ENCODE peak calls at places on chromosomes 6 and 20, in six cellular contexts. One of them, this sample, is unnamed.

GRCh38 chr6:71383891-71384489 is 95.4 kb downstream of the OGFRL1 start:
- DNase-seq in A549: peak
- DNase-seq in ovary: no peak
- DNase-seq in IMR-90: peak
- DNase-seq in MM.1S: peak
- DNase-seq in SJSA1: peak
- DNase-seq in this sample: no peak

GRCh38 chr6:137958809-137959565 is 91.9 kb downstream of the TNFAIP3 start:
- DNase-seq in A549: no peak
- DNase-seq in SJSA1: no peak
- DNase-seq in MM.1S: no peak
- DNase-seq in ovary: no peak
- DNase-seq in IMR-90: no peak
- DNase-seq in this sample: no peak

GRCh38 chr6:128710305-128710704 is 172.6 kb upstream of the LAMA2 start:
- DNase-seq in ovary: no peak
- DNase-seq in IMR-90: peak
- DNase-seq in A549: no peak
- DNase-seq in MM.1S: no peak
- DNase-seq in SJSA1: peak
- DNase-seq in this sample: no peak

GRCh38 chr6:158040051-158040803 is 58.6 kb downstream of the SYNJ2 start:
- DNase-seq in SJSA1: peak
- DNase-seq in A549: peak
- DNase-seq in IMR-90: peak
- DNase-seq in ovary: peak
- DNase-seq in MM.1S: no peak
- DNase-seq in this sample: no peak

GRCh38 chr6:5995705-5996686 is 10.7 kb downstream of the NRN1 start:
- DNase-seq in ovary: no peak
- DNase-seq in MM.1S: no peak
- DNase-seq in SJSA1: peak
- DNase-seq in IMR-90: peak
- DNase-seq in A549: peak
- DNase-seq in this sample: peak

GRCh38 chr6:41648070-41648585 is 9.9 kb downstream of the MDFI start:
- DNase-seq in ovary: peak
- DNase-seq in A549: no peak
- DNase-seq in IMR-90: no peak
- DNase-seq in SJSA1: no peak
- DNase-seq in MM.1S: no peak
- DNase-seq in this sample: no peak

GRCh38 chr6:45710304-45710821 is 305.3 kb downstream of the CLIC5 start:
- DNase-seq in IMR-90: peak
- DNase-seq in MM.1S: peak
- DNase-seq in ovary: no peak
- DNase-seq in A549: peak
- DNase-seq in SJSA1: peak
- DNase-seq in this sample: no peak

GRCh38 chr6:138600726-138601125 is 101.4 kb upstream of the NHSL1 start:
- DNase-seq in ovary: no peak
- DNase-seq in SJSA1: no peak
- DNase-seq in IMR-90: peak
- DNase-seq in A549: no peak
- DNase-seq in MM.1S: no peak
- DNase-seq in this sample: no peak

GRCh38 chr6:161238076-161238869 is 35.6 kb downstream of the AGPAT4 start:
- DNase-seq in ovary: no peak
- DNase-seq in IMR-90: peak
- DNase-seq in MM.1S: no peak
- DNase-seq in A549: no peak
- DNase-seq in SJSA1: no peak
- DNase-seq in this sample: no peak

GRCh38 chr6:96816182-96816888 is 20.9 kb downstream of the GPR63 start:
- DNase-seq in IMR-90: peak
- DNase-seq in ovary: no peak
- DNase-seq in SJSA1: peak
- DNase-seq in MM.1S: peak
- DNase-seq in A549: no peak
- DNase-seq in this sample: peak

GRCh38 chr20:41738584-41739193 is 120.5 kb upstream of the CHD6 start:
- DNase-seq in A549: peak
- DNase-seq in MM.1S: peak
- DNase-seq in IMR-90: peak
- DNase-seq in SJSA1: peak
- DNase-seq in ovary: peak
- DNase-seq in this sample: peak

GRCh38 chr6:105459049-105459448 is 56.2 kb upstream of the PREP start:
- DNase-seq in ovary: no peak
- DNase-seq in SJSA1: peak
- DNase-seq in A549: no peak
- DNase-seq in MM.1S: no peak
- DNase-seq in IMR-90: no peak
- DNase-seq in this sample: no peak

GRCh38 chr6:144131248-144131709 is 19.0 kb upstream of the STX11 start:
- DNase-seq in MM.1S: no peak
- DNase-seq in ovary: no peak
- DNase-seq in A549: peak
- DNase-seq in SJSA1: peak
- DNase-seq in IMR-90: peak
- DNase-seq in this sample: no peak

GRCh38 chr6:28789553-28790083 is 134.2 kb downstream of the TRIM27 start:
- DNase-seq in IMR-90: peak
- DNase-seq in A549: peak
- DNase-seq in SJSA1: peak
- DNase-seq in ovary: peak
- DNase-seq in MM.1S: no peak
- DNase-seq in this sample: no peak

GRCh38 chr20:63083831-63084562 is 77.2 kb upstream of the BHLHE23 start:
- DNase-seq in ovary: no peak
- DNase-seq in IMR-90: no peak
- DNase-seq in MM.1S: no peak
- DNase-seq in SJSA1: no peak
- DNase-seq in A549: no peak
- DNase-seq in this sample: no peak

GRCh38 chr6:132161283-132161682 is 210.1 kb upstream of the CCN2 start:
- DNase-seq in A549: peak
- DNase-seq in ovary: no peak
- DNase-seq in MM.1S: peak
- DNase-seq in SJSA1: peak
- DNase-seq in IMR-90: peak
- DNase-seq in this sample: no peak

GRCh38 chr20:64224344-64225165 is 31.0 kb upstream of the PCMTD2 start:
- DNase-seq in MM.1S: no peak
- DNase-seq in SJSA1: no peak
- DNase-seq in A549: no peak
- DNase-seq in ovary: no peak
- DNase-seq in IMR-90: peak
- DNase-seq in this sample: no peak

GRCh38 chr6:134315189-134315588 is 2.7 kb downstream of the SGK1 start:
- DNase-seq in A549: no peak
- DNase-seq in SJSA1: no peak
- DNase-seq in IMR-90: no peak
- DNase-seq in MM.1S: no peak
- DNase-seq in ovary: no peak
- DNase-seq in this sample: no peak

GRCh38 chr6:145813285-145814034 is 1.1 kb downstream of the FBXO30 start:
- DNase-seq in A549: peak
- DNase-seq in MM.1S: no peak
- DNase-seq in IMR-90: peak
- DNase-seq in ovary: no peak
- DNase-seq in SJSA1: peak
- DNase-seq in this sample: no peak

GRCh38 chr6:47414517-47415167 is 62.9 kb upstream of the CD2AP start:
- DNase-seq in A549: peak
- DNase-seq in IMR-90: peak
- DNase-seq in ovary: no peak
- DNase-seq in SJSA1: peak
- DNase-seq in MM.1S: peak
- DNase-seq in this sample: no peak

GRCh38 chr6:88339816-88340215 is 173.7 kb upstream of the CNR1 start:
- DNase-seq in ovary: no peak
- DNase-seq in IMR-90: no peak
- DNase-seq in MM.1S: no peak
- DNase-seq in SJSA1: no peak
- DNase-seq in A549: no peak
- DNase-seq in this sample: no peak

GRCh38 chr6:73471686-73472290 is 10.3 kb downstream of the MTO1 start:
- DNase-seq in A549: no peak
- DNase-seq in IMR-90: no peak
- DNase-seq in ovary: no peak
- DNase-seq in SJSA1: no peak
- DNase-seq in MM.1S: peak
- DNase-seq in this sample: no peak

GRCh38 chr20:64146936-64147451 is 17.3 kb upstream of the MYT1 start:
- DNase-seq in ovary: no peak
- DNase-seq in A549: no peak
- DNase-seq in SJSA1: no peak
- DNase-seq in MM.1S: no peak
- DNase-seq in IMR-90: no peak
- DNase-seq in this sample: no peak

GRCh38 chr6:25670208-25670607 is 18.2 kb downstream of the SCGN start:
- DNase-seq in A549: no peak
- DNase-seq in IMR-90: no peak
- DNase-seq in MM.1S: no peak
- DNase-seq in SJSA1: no peak
- DNase-seq in ovary: no peak
- DNase-seq in this sample: no peak

GRCh38 chr6:108623995-108624394 is 63.3 kb downstream of the FOXO3 start:
- DNase-seq in ovary: no peak
- DNase-seq in IMR-90: no peak
- DNase-seq in SJSA1: no peak
- DNase-seq in A549: no peak
- DNase-seq in MM.1S: no peak
- DNase-seq in this sample: no peak

GRCh38 chr6:12957321-12958051 is 240.9 kb downstream of the PHACTR1 start:
- DNase-seq in MM.1S: peak
- DNase-seq in ovary: peak
- DNase-seq in IMR-90: peak
- DNase-seq in SJSA1: peak
- DNase-seq in A549: peak
- DNase-seq in this sample: no peak
- H3K27ac ChIP-seq in MM.1S: no peak
- H3K27ac ChIP-seq in ovary: peak
- H3K27ac ChIP-seq in IMR-90: no peak
- H3K27ac ChIP-seq in SJSA1: no peak
- H3K27ac ChIP-seq in A549: no peak
- H3K27ac ChIP-seq in this sample: no peak

DNA sequence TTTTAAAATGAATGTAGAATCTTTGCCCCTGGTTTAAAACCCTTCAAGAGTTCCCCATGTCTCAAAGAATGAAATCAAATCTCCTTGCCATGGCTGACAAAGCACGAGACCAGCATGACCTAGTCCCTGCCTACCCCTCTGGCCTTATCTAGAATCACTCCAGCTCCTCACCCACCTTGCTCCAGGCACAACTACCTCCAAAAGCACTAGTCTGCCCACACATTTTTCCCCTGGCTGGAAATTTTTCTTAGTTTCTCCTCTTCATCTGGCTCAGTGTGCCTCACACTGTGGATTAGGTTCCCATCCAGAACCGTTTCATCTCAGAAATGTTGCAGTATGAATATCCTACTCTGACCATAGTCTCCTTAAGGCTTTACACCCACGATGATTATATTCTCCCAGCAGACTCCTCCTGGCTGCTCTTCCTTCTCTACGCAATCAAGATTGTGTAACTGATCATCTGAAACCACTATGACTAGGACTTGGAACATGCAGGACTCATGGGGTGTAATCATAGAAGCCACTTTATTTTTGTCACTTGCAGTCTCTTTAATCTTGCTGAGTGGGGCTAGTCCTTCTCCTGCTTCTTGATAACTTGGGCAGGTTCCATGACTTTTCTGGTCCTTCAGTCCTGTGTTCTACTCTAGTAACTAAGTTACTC is 7.8 kb upstream of the MRS2 start:
- DNase-seq in A549: no peak
- DNase-seq in IMR-90: peak
- DNase-seq in ovary: no peak
- DNase-seq in MM.1S: no peak
- DNase-seq in SJSA1: no peak
- DNase-seq in this sample: no peak
- H3K4me3 ChIP-seq in A549: no peak
- H3K4me3 ChIP-seq in IMR-90: no peak
- H3K4me3 ChIP-seq in ovary: no peak
- H3K4me3 ChIP-seq in MM.1S: no peak
- H3K4me3 ChIP-seq in SJSA1: no peak
- H3K4me3 ChIP-seq in this sample: no peak

DNA sequence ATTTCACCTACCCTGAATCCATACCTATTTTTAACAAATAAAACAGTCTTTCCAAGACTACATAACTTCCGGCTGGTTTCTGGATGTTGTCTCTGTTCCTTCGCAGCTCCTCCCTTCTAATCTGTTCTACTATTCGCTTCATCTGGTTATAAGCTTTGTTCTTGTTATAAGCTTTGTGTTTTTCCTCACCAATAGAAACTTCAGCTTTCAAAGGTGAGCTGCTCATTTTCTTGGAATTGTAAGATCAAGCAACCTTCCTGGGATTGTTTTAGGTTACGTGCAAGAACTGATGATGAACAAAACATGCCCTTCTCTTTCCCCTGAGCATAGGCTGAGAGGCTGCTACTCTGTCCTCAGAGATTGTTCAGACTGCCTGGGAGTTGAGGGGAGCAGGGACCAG is 2.1 kb downstream of the GFOD1 start:
- DNase-seq in IMR-90: no peak
- DNase-seq in MM.1S: no peak
- DNase-seq in A549: no peak
- DNase-seq in SJSA1: no peak
- DNase-seq in ovary: no peak
- DNase-seq in this sample: no peak
- H3K27ac ChIP-seq in IMR-90: no peak
- H3K27ac ChIP-seq in MM.1S: no peak
- H3K27ac ChIP-seq in A549: peak
- H3K27ac ChIP-seq in SJSA1: no peak
- H3K27ac ChIP-seq in ovary: no peak
- H3K27ac ChIP-seq in this sample: no peak

DNA sequence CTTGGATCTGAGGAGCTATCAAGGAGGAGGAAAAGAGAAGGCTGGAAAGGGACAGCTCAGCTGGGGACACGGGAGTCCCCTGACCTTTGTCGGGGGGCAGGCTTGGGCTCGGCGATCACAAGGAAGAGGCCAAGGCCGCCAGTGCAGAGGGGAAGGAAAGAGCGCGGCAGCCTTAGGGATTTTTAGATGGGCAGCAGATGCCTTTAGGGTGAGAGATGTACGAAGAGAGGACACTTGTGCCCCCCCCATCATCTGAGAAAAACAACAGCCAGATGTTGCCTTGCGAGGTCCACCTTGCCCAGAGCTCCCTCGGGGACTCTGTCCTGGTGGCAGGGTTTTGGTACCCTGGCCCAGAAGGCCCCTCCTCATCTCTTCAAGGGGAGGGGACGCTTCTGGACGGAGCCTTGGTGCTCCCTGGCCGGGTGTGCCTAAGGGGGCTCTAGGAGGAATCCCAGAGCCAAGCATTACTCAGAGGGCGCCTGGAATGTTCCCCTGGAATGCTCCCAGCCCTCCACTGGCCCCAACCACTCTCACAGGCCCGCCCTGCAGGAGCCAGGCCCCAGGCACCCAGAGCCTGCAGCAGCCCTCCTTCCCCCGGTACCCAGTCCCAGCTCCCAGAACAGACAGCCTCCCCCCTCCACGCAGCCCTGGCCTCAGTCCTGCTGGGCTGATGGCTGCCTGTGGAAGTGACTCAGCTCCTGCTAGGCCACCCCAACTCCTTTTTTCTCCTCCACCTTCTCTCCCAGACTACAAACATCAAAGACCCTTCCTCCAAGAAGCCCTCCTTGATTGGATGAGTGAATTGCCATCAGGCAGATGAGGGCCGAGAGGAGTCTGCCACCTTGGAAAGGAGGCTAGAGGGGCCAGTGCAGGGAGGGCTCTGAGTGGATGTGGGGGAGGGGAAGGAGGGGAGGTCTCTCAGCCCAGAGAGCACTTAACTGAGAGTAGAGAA is 1.8 kb downstream of the ADAM33 start:
- DNase-seq in IMR-90: peak
- DNase-seq in SJSA1: no peak
- DNase-seq in A549: no peak
- DNase-seq in MM.1S: no peak
- DNase-seq in ovary: peak
- DNase-seq in this sample: no peak
- H3K4me3 ChIP-seq in IMR-90: no peak
- H3K4me3 ChIP-seq in SJSA1: no peak
- H3K4me3 ChIP-seq in A549: no peak
- H3K4me3 ChIP-seq in MM.1S: no peak
- H3K4me3 ChIP-seq in ovary: peak
- H3K4me3 ChIP-seq in this sample: no peak

This sample was measured in WERI-Rb-1.